ENCODE peak calls at places on chromosomes 2 and 18, in seven cellular contexts. R is astrocyte, N is colonic mucosa, H is GM04503, Y is Right ventricle myocardium superior, B is tibial artery, U is sigmoid colon. T is an unnamed sample.

GRCh38 chr18:32707153-32707552 is 65.7 kb downstream of the KLHL14 start:
- DNase-seq in Y (no peak), R (no peak), U (no peak), N (no peak), H (no peak), B (no peak), T (no peak)

GRCh38 chr18:42614619-42615293 is 500.7 kb downstream of the RIT2 start:
- DNase-seq in U (no peak), H (no peak), R (peak), N (no peak), Y (peak), B (no peak), T (no peak)

GRCh38 chr2:100878000-100878786 is 58.3 kb downstream of the NPAS2 start:
- DNase-seq in H (no peak), B (no peak), U (peak), Y (peak), R (no peak), N (no peak), T (no peak)

GRCh38 chr2:62724106-62724505 is 18.6 kb downstream of the EHBP1 start:
- DNase-seq in U (no peak), N (no peak), R (no peak), B (no peak), Y (no peak), H (no peak), T (no peak)

GRCh38 chr18:7575465-7576026 is 8.4 kb downstream of the PTPRM start:
- DNase-seq in B (no peak), N (no peak), R (peak), U (no peak), Y (no peak), H (no peak), T (no peak)

GRCh38 chr2:217981084-217981730 is 21.6 kb downstream of the TNS1 start:
- DNase-seq in H (no peak), U (peak), N (no peak), R (no peak), Y (no peak), B (peak), T (peak)

GRCh38 chr2:146721486-146721885 is 1123.3 kb upstream of the ACVR2A start:
- DNase-seq in H (no peak), R (no peak), B (no peak), U (no peak), Y (no peak), N (peak), T (no peak)

GRCh38 chr2:43251171-43251731 is 24.8 kb upstream of the ZFP36L2 start:
- DNase-seq in H (no peak), B (no peak), Y (no peak), N (no peak), U (no peak), R (peak), T (peak)

GRCh38 chr2:149100739-149101699 is 62.5 kb downstream of the LYPD6B start:
- DNase-seq in H (peak), U (no peak), Y (no peak), R (no peak), N (no peak), B (no peak), T (no peak)

GRCh38 chr2:241391892-241392665 is 36.0 kb downstream of the FARP2 start:
- DNase-seq in N (peak), Y (no peak), U (no peak), B (peak), H (no peak), R (no peak), T (no peak)

GRCh38 chr2:83536489-83537020 is 922.5 kb downstream of the SUCLG1 start:
- DNase-seq in H (peak), R (no peak), N (no peak), Y (no peak), U (no peak), B (no peak), T (no peak)

GRCh38 chr2:38146917-38147307 is 71.0 kb upstream of the CYP1B1 start:
- DNase-seq in H (peak), R (peak), U (peak), Y (no peak), N (no peak), B (peak), T (no peak)

GRCh38 chr2:211946960-211947359 is 591.6 kb downstream of the ERBB4 start:
- DNase-seq in N (no peak), H (no peak), U (no peak), Y (no peak), R (no peak), B (no peak), T (no peak)

GRCh38 chr2:181072486-181072885 is 92.1 kb downstream of the UBE2E3 start:
- DNase-seq in U (no peak), H (no peak), B (no peak), R (peak), N (no peak), Y (no peak), T (no peak)

T was measured in upper lobe of right lung.